ENCODE peak calls at places on chromosomes 5 and 9, in eight cellular contexts. M is epithelial cell of esophagus; P is sigmoid colon; I is tibial nerve; H is heart right ventricle; A is PC-3; D is CD4-positive, alpha-beta T cell; Q is endothelial cell. J is an unnamed sample.

GRCh38 chr9:121321039-121321503 is 49.0 kb downstream of the STOM start:
- DNase-seq in P (peak; percentile 74), Q (no peak), I (no peak), H (no peak), M (no peak), D (no peak), A (no peak), J (no peak)

GRCh38 chr9:126549246-126550006 is 64.3 kb upstream of the LMX1B start:
- DNase-seq in P (no peak), Q (no peak), A (no peak), D (no peak), M (no peak), H (no peak), I (no peak), J (no peak)

GRCh38 chr9:34047864-34048729 is 590 bp downstream of the UBAP2 start:
- DNase-seq in Q (peak; percentile 41), A (peak; percentile 43), H (no peak), P (peak; percentile 77), I (no peak), M (peak; percentile 42), D (peak; percentile 49), J (no peak)

GRCh38 chr9:112997236-112997941 is 14.6 kb downstream of the ZNF883 start:
- DNase-seq in A (no peak), D (no peak), M (no peak), P (no peak), I (no peak), H (no peak), Q (no peak), J (no peak)

GRCh38 chr5:72363146-72363802 is 43.1 kb downstream of the PTCD2 start:
- DNase-seq in H (no peak), I (no peak), P (no peak), D (no peak), M (peak; percentile 92), Q (no peak), A (peak; percentile 76), J (no peak)

GRCh38 chr5:3590253-3590966 is 5.2 kb upstream of the IRX1 start:
- DNase-seq in P (no peak), M (no peak), I (no peak), D (no peak), Q (no peak), H (no peak), A (no peak), J (no peak)

GRCh38 chr5:43412151-43412550 is at the start of gene CCL28:
- DNase-seq in Q (no peak), P (no peak), A (no peak), D (no peak), H (no peak), I (no peak), M (no peak), J (no peak)

GRCh38 chr5:137376127-137376526 is 123.0 kb downstream of the SPOCK1 start:
- DNase-seq in I (no peak), D (no peak), A (no peak), H (peak; percentile 59), M (no peak), Q (no peak), P (no peak), J (no peak)

GRCh38 chr9:81174023-81174422 is 515.3 kb downstream of the TLE1 start:
- DNase-seq in P (no peak), Q (no peak), D (no peak), M (no peak), I (no peak), A (peak; percentile 18), H (no peak), J (no peak)

GRCh38 chr9:108748776-108749175 is 107.0 kb downstream of the ACTL7B start:
- DNase-seq in Q (no peak), D (no peak), M (no peak), I (no peak), A (no peak), P (no peak), H (no peak), J (no peak)

GRCh38 chr9:68664036-68664435 is 41.0 kb upstream of the PIP5K1B start:
- DNase-seq in I (no peak), P (no peak), A (no peak), Q (no peak), D (no peak), H (no peak), M (no peak), J (no peak)

GRCh38 chr5:6279607-6280006 is 98.7 kb downstream of the MED10 start:
- DNase-seq in D (no peak), H (no peak), M (no peak), A (no peak), I (no peak), Q (no peak), P (no peak), J (no peak)

GRCh38 chr5:45484781-45485180 is 211.4 kb downstream of the HCN1 start:
- DNase-seq in D (no peak), A (no peak), P (no peak), H (no peak), I (no peak), Q (no peak), M (no peak), J (no peak)

DNA sequence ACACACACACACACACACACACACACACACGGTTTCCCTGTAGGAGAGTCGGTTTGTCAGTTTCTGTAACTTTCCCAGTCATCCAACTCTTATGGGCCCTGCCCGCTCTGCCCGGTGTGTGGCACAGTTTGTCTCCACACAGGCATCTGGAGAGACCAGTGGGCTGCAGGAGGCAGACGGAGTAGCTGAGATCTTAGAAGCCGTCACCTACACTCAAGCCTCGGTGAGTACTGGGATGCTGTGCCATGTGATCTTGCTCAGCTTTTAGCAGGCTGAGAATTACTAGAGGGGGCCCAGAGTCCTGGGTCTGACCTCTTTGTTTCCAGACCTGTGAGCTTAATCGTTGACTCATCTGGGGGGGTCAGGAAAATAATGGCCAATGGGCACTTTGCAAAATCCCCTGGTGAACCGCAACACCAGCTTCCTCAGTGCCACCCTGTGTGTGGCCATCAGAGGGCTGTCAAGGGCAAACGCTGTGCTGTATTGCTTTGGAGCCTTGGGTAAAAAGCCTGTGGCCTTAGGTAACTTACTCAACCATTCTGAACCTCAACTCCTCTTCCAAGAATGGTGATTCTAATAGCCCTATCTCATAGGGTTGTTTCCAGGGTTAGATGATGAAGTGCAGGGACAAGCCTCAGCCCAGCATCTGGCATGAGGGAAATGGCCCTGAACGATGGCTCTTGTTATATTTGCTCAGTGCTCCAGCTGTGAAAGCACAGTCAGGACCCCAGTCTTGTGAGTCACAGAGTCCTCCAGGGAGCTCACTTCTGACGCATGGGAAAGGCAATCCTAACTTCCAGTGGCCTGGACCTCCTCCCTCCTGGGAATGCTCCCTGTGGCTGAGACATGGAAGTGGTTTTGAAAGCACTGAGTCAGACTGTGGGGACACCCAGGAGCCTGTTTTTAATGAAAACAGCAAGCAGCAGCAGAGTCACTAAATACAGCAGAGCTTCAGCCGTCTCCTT is 45.6 kb downstream of the COL15A1 start:
- DNase-seq in H (peak; percentile 59), I (peak; percentile 75), M (peak; percentile 90), D (no peak), Q (no peak), A (peak; percentile 94), P (peak; percentile 92), J (peak; percentile 50)
- TF ChIP-seq CTCF in H (no peak), I (no peak), M (no peak), D (no peak), Q (no peak), A (peak; percentile 44), P (no peak), J (no peak)

GRCh38 chr5:159915913-159916840 is at the start of gene ADRA1B:
- DNase-seq in M (peak; percentile 67), P (peak; percentile 85), H (peak; percentile 78), Q (peak; percentile 82), A (peak; percentile 68), I (peak; percentile 38), D (peak; percentile 43), J (no peak)
- TF ChIP-seq CTCF in M (peak; percentile 28), P (no peak), H (peak; percentile 35), Q (peak; percentile 63), A (peak; percentile 53), I (peak; percentile 62), D (no peak), J (no peak)

GRCh38 chr5:80881726-80882125 is 78.4 kb upstream of the RASGRF2 start:
- DNase-seq in D (no peak), P (no peak), H (no peak), Q (no peak), I (no peak), A (no peak), M (no peak), J (no peak)

GRCh38 chr5:80884086-80884813 is 75.9 kb upstream of the RASGRF2 start:
- DNase-seq in M (no peak), I (no peak), P (no peak), Q (no peak), D (no peak), H (no peak), A (no peak), J (no peak)

GRCh38 chr5:80885698-80886000 is 74.5 kb upstream of the RASGRF2 start:
- DNase-seq in Q (no peak), A (no peak), D (no peak), I (no peak), M (no peak), P (no peak), H (no peak), J (no peak)

DNA sequence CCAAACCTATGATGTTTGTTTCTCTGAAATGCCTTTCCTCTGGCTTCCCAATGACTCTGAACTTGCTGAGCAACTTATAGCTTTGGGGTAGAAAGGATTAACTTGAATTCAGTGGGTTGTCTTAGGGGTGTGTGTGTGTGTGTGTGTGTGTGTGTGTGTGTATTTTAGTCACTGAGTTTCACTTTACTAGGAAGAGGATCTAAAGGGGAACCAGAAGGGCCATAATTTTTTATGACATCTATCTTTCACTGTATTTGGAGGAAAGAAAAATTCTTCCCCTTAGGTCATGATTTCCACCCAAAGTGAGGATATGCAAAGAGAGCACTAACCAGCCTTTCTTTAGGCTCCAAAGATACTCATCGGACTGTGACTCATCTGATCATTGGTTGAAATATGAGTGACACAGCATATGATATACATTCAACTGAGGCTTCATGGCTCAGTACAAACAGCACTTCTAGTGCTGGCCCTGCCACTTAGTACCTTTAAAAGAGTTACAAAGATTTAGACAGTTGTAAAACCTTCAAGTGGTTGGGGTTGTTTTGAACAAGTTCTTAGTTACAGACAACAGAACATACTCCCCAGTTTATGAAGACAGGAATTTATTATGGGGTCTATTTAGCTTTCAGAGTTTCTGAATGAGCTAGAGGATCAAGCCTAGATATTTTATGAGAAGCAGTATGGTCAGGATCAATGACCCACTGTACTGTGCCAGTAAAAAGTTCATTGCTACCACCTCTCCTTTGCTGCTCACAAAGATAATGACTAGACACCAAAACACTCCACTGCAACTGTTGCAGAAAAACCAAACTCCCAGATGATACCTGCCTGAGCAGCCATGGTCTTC is 75.1 kb upstream of the RASGRF2 start:
- DNase-seq in D (no peak), A (peak; percentile 55), H (no peak), Q (no peak), I (no peak), P (no peak), M (peak; percentile 56), J (no peak)
- TF ChIP-seq CTCF in D (no peak), A (no peak), H (no peak), Q (no peak), I (no peak), P (no peak), M (no peak), J (no peak)

DNA sequence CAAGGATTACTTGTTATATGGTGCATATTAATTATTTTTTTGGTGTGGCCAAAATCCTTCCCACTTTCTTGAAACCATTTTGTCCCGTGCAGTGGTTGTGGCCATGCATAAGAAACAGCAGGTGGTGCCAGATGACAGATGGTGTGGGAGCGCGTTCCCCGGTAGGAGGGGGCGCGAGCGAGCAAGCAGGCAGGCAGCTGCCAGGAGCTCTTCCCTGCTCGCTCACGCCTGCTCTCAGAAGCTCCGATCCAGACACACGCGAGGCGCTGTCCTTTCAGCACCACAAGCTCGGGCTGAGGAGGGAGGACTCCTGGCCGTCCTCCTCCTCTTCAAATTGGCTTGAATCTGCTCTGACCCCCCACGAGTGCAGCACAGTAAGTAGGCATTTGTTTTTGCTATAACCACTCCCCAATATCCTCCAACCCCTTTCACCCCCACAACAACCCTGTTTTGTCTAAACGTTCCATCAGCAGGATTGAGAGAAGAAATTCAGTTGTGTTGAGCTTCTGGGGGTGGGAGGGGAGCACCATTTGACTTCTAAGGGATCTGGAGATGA is at the start of gene NSG2:
- DNase-seq in P (no peak), Q (peak; percentile 93), D (no peak), H (peak; percentile 79), M (peak; percentile 68), A (peak; percentile 95), I (peak; percentile 44), J (no peak)
- TF ChIP-seq CTCF in P (peak; percentile 16), Q (peak; percentile 65), D (no peak), H (peak; percentile 72), M (peak; percentile 23), A (peak; percentile 97), I (peak; percentile 30), J (no peak)

J was measured in omental fat pad.